ENCODE peak calls at places on chromosome 3, in five cellular contexts. A is AG09309, B is fibroblast of pulmonary artery, F is ovary, R is lung. T is an unnamed sample.

GRCh38 chr3:8444883-8445282 is 56.7 kb upstream of the LMCD1 start:
- DNase-seq in A (no peak), B (no peak), F (no peak), R (no peak), T (no peak)

GRCh38 chr3:152709659-152710058 is 125.3 kb upstream of the P2RY1 start:
- DNase-seq in A (no peak), B (no peak), F (no peak), R (no peak), T (no peak)

GRCh38 chr3:196287066-196287404 is 491 bp downstream of the PCYT1A start:
- DNase-seq in A (no peak), B (peak), F (no peak), R (peak), T (no peak)

GRCh38 chr3:112134335-112135124 is 1.5 kb upstream of the GCSAM start:
- DNase-seq in A (peak), B (peak), F (no peak), R (no peak), T (no peak)

GRCh38 chr3:125112981-125113380 is 57.2 kb upstream of the HEG1 start:
- DNase-seq in A (no peak), B (no peak), F (no peak), R (no peak), T (no peak)

GRCh38 chr3:65361448-65361847 is 673.6 kb upstream of the ADAMTS9 start:
- DNase-seq in A (no peak), B (no peak), F (no peak), R (no peak), T (no peak)

GRCh38 chr3:119084371-119085069 is 49.9 kb upstream of the IGSF11 start:
- DNase-seq in A (no peak), B (no peak), F (no peak), R (peak), T (no peak)

GRCh38 chr3:14915636-14916222 is 31.7 kb upstream of the NR2C2 start:
- DNase-seq in A (no peak), B (no peak), F (no peak), R (no peak), T (no peak)

GRCh38 chr3:168025076-168025475 is 70.6 kb downstream of the GOLIM4 start:
- DNase-seq in A (peak), B (peak), F (no peak), R (no peak), T (no peak)

GRCh38 chr3:159191454-159191853 is 389.6 kb downstream of the MFSD1 start:
- DNase-seq in A (peak), B (peak), F (no peak), R (no peak), T (peak)

GRCh38 chr3:196782496-196782895 is 42.8 kb downstream of the PAK2 start:
- DNase-seq in A (no peak), B (no peak), F (no peak), R (no peak), T (no peak)

GRCh38 chr3:58544546-58544945 is 7.6 kb upstream of the ACOX2 start:
- DNase-seq in A (no peak), B (no peak), F (no peak), R (no peak), T (no peak)

GRCh38 chr3:145900056-145900829 is 260.7 kb downstream of the PLOD2 start:
- DNase-seq in A (no peak), B (no peak), F (no peak), R (no peak), T (no peak)

GRCh38 chr3:126658584-126658983 is 3.7 kb upstream of the TXNRD3 start:
- DNase-seq in A (no peak), B (no peak), F (no peak), R (no peak), T (no peak)

GRCh38 chr3:8386221-8386620 is 115.4 kb upstream of the LMCD1 start:
- DNase-seq in A (no peak), B (no peak), F (no peak), R (no peak), T (no peak)

GRCh38 chr3:66823010-66823399 is 175.1 kb upstream of the KBTBD8 start:
- DNase-seq in A (no peak), B (peak), F (no peak), R (no peak), T (no peak)

GRCh38 chr3:144362126-144362525 is 390.5 kb downstream of the DIPK2A start:
- DNase-seq in A (peak), B (no peak), F (no peak), R (no peak), T (no peak)

GRCh38 chr3:146543461-146544012 is 870 bp downstream of the PLSCR1 start:
- DNase-seq in A (no peak), B (peak), F (peak), R (no peak), T (no peak)

GRCh38 chr3:139534992-139535879 is 4.3 kb downstream of the RBP1 start:
- DNase-seq in A (no peak), B (peak), F (peak), R (no peak), T (no peak)
- H3K4me3 ChIP-seq in A (no peak), B (no peak), F (no peak), R (no peak), T (no peak)

DNA sequence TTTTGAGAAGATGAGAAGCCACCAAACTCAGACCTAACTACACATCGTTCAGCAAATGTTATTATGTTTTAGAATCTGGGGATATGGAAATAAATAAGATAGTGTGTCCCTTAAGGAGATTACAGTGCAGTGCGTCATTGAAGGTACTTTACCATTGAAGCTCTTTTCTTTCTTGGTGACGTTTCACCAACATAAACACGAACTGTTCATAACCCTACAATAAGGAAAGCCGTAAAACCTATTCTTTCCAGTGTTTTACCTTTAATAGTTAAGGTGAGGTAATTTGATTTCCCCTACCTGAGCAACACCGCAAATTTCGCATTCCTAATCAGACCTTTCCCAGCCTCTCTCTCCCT is 818 bp downstream of the CCDC66 start:
- DNase-seq in A (no peak), B (peak), F (no peak), R (no peak), T (no peak)
- TF ChIP-seq CTCF in A (no peak), B (no peak), F (no peak), R (no peak), T (no peak)

GRCh38 chr3:185930393-185931107 is 7.3 kb downstream of the TRA2B start:
- DNase-seq in A (no peak), B (no peak), F (no peak), R (no peak), T (no peak)

GRCh38 chr3:185933374-185933950 is 4.4 kb downstream of the TRA2B start:
- DNase-seq in A (no peak), B (no peak), F (no peak), R (no peak), T (no peak)

GRCh38 chr3:185929192-185930151 is 8.3 kb downstream of the TRA2B start:
- DNase-seq in A (no peak), B (no peak), F (no peak), R (no peak), T (no peak)

GRCh38 chr3:185932213-185932612 is 5.6 kb downstream of the TRA2B start:
- DNase-seq in A (no peak), B (no peak), F (no peak), R (no peak), T (no peak)

GRCh38 chr3:185931777-185932176 is 6.0 kb downstream of the TRA2B start:
- DNase-seq in A (no peak), B (no peak), F (no peak), R (no peak), T (no peak)
- H3K4me3 ChIP-seq in A (no peak), B (peak), F (peak), R (no peak), T (no peak)

GRCh38 chr3:43773273-43774104 is 82.8 kb downstream of the ABHD5 start:
- DNase-seq in A (no peak), B (no peak), F (no peak), R (no peak), T (no peak)
- TF ChIP-seq CTCF in A (no peak), B (no peak), F (no peak), R (no peak), T (no peak)

DNA sequence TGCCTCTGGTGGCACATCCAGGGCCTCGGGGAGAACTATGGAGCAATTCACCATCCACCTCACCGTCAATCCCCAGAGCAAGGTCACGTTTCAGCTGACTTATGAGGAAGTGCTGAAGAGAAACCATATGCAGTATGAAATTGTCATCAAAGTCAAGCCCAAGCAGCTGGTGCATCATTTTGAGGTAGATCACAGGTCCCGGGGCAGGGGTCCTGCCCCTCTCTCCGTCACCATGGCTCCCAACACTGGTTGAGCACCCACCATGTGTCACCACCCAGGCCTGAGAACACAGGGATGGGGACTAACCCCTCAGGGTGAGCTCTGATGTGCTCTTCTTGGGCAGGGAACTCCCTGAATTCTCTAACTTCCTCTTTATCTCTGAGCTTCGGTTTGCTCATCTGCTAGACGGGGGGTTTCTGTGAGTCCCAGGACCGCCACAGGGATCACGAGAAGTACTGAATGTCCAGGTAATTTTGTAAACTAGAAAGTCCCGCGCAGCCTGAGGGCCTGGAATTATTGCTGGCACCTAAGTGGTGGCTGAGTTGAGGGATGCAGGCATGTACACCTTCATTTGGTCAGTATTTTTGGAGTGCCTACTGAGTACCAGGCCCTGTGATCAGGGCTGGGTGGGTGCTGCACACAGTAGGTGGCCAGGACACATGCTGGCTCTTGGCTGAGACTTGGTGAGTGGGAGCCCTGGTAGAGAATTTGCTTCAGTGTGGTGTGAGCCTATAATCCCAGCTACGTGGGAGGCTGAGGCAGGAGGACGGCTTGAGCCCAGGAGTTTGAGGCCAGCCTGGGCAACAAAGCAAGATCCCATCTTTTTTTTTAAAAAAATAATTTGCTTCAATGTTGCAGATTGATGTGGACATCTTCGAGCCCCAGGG is 2.3 kb downstream of the ITIH1 start:
- DNase-seq in A (no peak), B (no peak), F (no peak), R (no peak), T (no peak)
- H3K4me3 ChIP-seq in A (no peak), B (no peak), F (no peak), R (no peak), T (no peak)